ENCODE peak calls at places on chromosome 20, in five cellular contexts. S is cardiac fibroblast, P is PC-3, R is activated B cell treated with CpG ODN at 0.5 μM for 24 hours, N is D721Med. K is an unnamed sample.
A peak's percentile ranks its signal among the peaks of the same experiment; 100 is the strongest.

GRCh38 chr20:56627122-56628014 is 1.7 kb upstream of the TFAP2C start:
- DNase-seq in P (no peak), R (no peak), S (no peak), N (no peak), K (no peak)

GRCh38 chr20:50073500-50073899 is 39.5 kb downstream of the UBE2V1 start:
- DNase-seq in N (no peak), R (no peak), S (no peak), P (no peak), K (no peak)

GRCh38 chr20:46253391-46253790 is 54.9 kb downstream of the CDH22 start:
- DNase-seq in R (no peak), S (no peak), N (peak; percentile 47), P (peak; percentile 58), K (no peak)

GRCh38 chr20:10313701-10314100 is 95.1 kb downstream of the SNAP25 start:
- DNase-seq in R (no peak), P (no peak), N (no peak), S (no peak), K (no peak)

GRCh38 chr20:43456809-43457639 is 672 bp upstream of the SRSF6 start:
- DNase-seq in R (no peak), P (peak; percentile 89), N (peak; percentile 92), S (peak; percentile 95), K (peak; percentile 87)

GRCh38 chr20:62726276-62726675 is 17.6 kb downstream of the NTSR1 start:
- DNase-seq in P (no peak), R (no peak), S (no peak), N (no peak), K (no peak)

GRCh38 chr20:62499758-62500236 is 24.0 kb upstream of the GATA5 start:
- DNase-seq in N (no peak), R (no peak), P (no peak), S (no peak), K (no peak)

GRCh38 chr20:24672886-24673677 is 203.7 kb downstream of the SYNDIG1 start:
- DNase-seq in P (peak; percentile 97), R (no peak), N (no peak), S (peak; percentile 96), K (no peak)

GRCh38 chr20:33893314-33893713 is 82.2 kb downstream of the CHMP4B start:
- DNase-seq in N (no peak), R (no peak), P (peak; percentile 37), S (peak; percentile 81), K (no peak)

GRCh38 chr20:50111120-50111828 is 1.7 kb downstream of the UBE2V1 start:
- DNase-seq in R (no peak), S (peak; percentile 74), P (peak; percentile 84), N (no peak), K (no peak)

GRCh38 chr20:58695084-58695722 is 2.6 kb downstream of the NPEPL1 start:
- DNase-seq in P (no peak), N (no peak), S (no peak), R (no peak), K (no peak)

GRCh38 chr20:40319741-40320499 is 369.1 kb downstream of the MAFB start:
- DNase-seq in P (no peak), S (no peak), N (no peak), R (no peak), K (no peak)

GRCh38 chr20:53643031-53643832 is 49.6 kb upstream of the ZNF217 start:
- DNase-seq in P (peak; percentile 94), N (no peak), R (no peak), S (peak; percentile 91), K (peak; percentile 76)

GRCh38 chr20:53639647-53640440 is 46.2 kb upstream of the ZNF217 start:
- DNase-seq in N (no peak), P (peak; percentile 29), R (no peak), S (no peak), K (no peak)

GRCh38 chr20:53645582-53645897 is 51.9 kb upstream of the ZNF217 start:
- DNase-seq in R (no peak), S (no peak), P (no peak), N (no peak), K (no peak)

GRCh38 chr20:53639128-53639527 is 45.5 kb upstream of the ZNF217 start:
- DNase-seq in N (no peak), R (no peak), S (no peak), P (no peak), K (no peak)

GRCh38 chr20:53642196-53643030 is 48.8 kb upstream of the ZNF217 start:
- DNase-seq in N (no peak), P (peak; percentile 82), S (peak; percentile 87), R (no peak), K (no peak)
- TF ChIP-seq CTCF in N (no peak), P (no peak), S (no peak), R (no peak), K (no peak)

GRCh38 chr20:8454137-8454712 is 322.2 kb downstream of the PLCB1 start:
- DNase-seq in P (peak; percentile 81), N (no peak), S (peak; percentile 98), R (no peak), K (peak; percentile 80)
- TF ChIP-seq CTCF in P (peak; percentile 68), N (peak; percentile 4), S (peak; percentile 71), R (no peak), K (peak; percentile 76)

GRCh38 chr20:63955846-63956663 is at the start of gene UCKL1:
- DNase-seq in P (peak; percentile 83), S (peak; percentile 88), R (peak; percentile 87), N (peak; percentile 94), K (peak; percentile 88)
- TF ChIP-seq CTCF in P (no peak), S (no peak), R (no peak), N (no peak), K (peak; percentile 38)

GRCh38 chr20:18016772-18017171 is 40.9 kb downstream of the OVOL2 start:
- DNase-seq in N (no peak), S (no peak), P (no peak), R (no peak), K (no peak)

GRCh38 chr20:18024606-18025127 is 33.0 kb downstream of the OVOL2 start:
- DNase-seq in P (no peak), R (no peak), N (no peak), S (no peak), K (no peak)

GRCh38 chr20:18019068-18019467 is 38.6 kb downstream of the OVOL2 start:
- DNase-seq in S (peak; percentile 39), N (no peak), R (no peak), P (peak; percentile 23), K (no peak)

GRCh38 chr20:18018100-18018499 is 39.6 kb downstream of the OVOL2 start:
- DNase-seq in P (no peak), N (no peak), S (no peak), R (no peak), K (no peak)

DNA sequence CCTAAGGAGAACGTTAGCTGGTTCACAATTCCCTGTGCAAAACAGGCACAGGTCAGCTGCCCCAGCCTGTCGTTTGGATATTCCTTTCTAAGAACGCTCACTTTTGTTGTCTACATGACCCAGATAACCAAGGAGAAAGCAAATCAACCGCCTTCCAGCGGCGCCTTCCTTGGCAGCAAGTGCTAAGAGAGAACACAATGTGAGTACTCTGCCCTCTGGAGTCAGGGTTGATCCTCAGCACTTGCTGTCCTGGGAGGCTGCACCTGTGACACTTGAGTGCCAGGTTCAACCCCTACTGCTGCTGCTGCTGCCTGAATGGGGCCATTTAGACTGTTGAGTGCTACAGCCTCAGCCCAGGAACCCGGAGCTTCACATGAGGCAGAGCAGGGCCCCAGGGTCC is 36.8 kb downstream of the OVOL2 start:
- DNase-seq in R (no peak), N (no peak), P (no peak), S (no peak), K (no peak)
- TF ChIP-seq CTCF in R (no peak), N (no peak), P (no peak), S (no peak), K (no peak)

GRCh38 chr20:47743671-47744070 is 41.6 kb downstream of the SULF2 start:
- DNase-seq in P (no peak), R (no peak), S (no peak), N (no peak), K (no peak)

GRCh38 chr20:47741669-47742345 is 43.5 kb downstream of the SULF2 start:
- DNase-seq in S (no peak), P (no peak), R (no peak), N (no peak), K (no peak)

GRCh38 chr20:47737923-47738322 is 47.4 kb downstream of the SULF2 start:
- DNase-seq in N (no peak), R (no peak), P (no peak), S (no peak), K (no peak)

GRCh38 chr20:47736570-47737152 is 48.6 kb downstream of the SULF2 start:
- DNase-seq in S (no peak), N (no peak), P (no peak), R (no peak), K (no peak)

GRCh38 chr20:47740225-47741184 is 44.8 kb downstream of the SULF2 start:
- DNase-seq in R (no peak), N (no peak), S (no peak), P (no peak), K (peak; percentile 98)
- TF ChIP-seq CTCF in R (no peak), N (no peak), S (no peak), P (no peak), K (no peak)

K was measured in CD14-positive monocyte.